ENCODE peak calls at places on chromosome X, in five cellular contexts. Q, M, H, T and E are unnamed samples. For H3K27me3, the result is how much of the 10 kb centered on the place peaks cover.

GRCh38 chrX:104707572-104707971 is 141.6 kb downstream of the IL1RAPL2 start:
- DNase-seq in H (no peak), T (no peak), M (peak), Q (no peak), E (no peak)

GRCh38 chrX:39975094-39975865 is 122.5 kb downstream of the BCOR start:
- DNase-seq in T (no peak), H (peak), Q (peak), M (peak), E (peak)

GRCh38 chrX:139889760-139890159 is 43.1 kb downstream of the ATP11C start:
- DNase-seq in T (no peak), H (no peak), Q (no peak), M (peak), E (no peak)

GRCh38 chrX:17374619-17375360 is at the start of gene NHS:
- DNase-seq in H (peak), T (no peak), M (peak), Q (peak), E (peak)

GRCh38 chrX:118974908-118975671 is 672 bp downstream of the LONRF3 start:
- DNase-seq in M (no peak), Q (peak), T (no peak), H (peak), E (peak)

GRCh38 chrX:121110536-121110935 is 63.1 kb downstream of the GLUD2 start:
- DNase-seq in Q (no peak), T (no peak), H (no peak), M (no peak), E (no peak)

GRCh38 chrX:74535211-74535621 is 79.2 kb downstream of the RLIM start:
- DNase-seq in H (no peak), Q (peak), T (no peak), M (peak), E (no peak)

GRCh38 chrX:50903387-50904027 is 7.0 kb upstream of the BMP15 start:
- DNase-seq in Q (peak), H (no peak), M (peak), T (no peak), E (peak)

GRCh38 chrX:23385242-23385641 is 50.6 kb downstream of the PTCHD1 start:
- DNase-seq in M (no peak), Q (no peak), T (no peak), H (no peak), E (no peak)

GRCh38 chrX:40009462-40009851 is 88.3 kb downstream of the BCOR start:
- DNase-seq in T (no peak), H (no peak), Q (no peak), M (no peak), E (no peak)

GRCh38 chrX:108216862-108217571 is 125.4 kb downstream of the ATG4A start:
- DNase-seq in H (no peak), T (no peak), Q (no peak), M (no peak), E (no peak)

GRCh38 chrX:50618788-50619558 is 148.3 kb upstream of the DGKK start:
- DNase-seq in M (peak), Q (no peak), H (no peak), T (no peak), E (no peak)

GRCh38 chrX:100798815-100799214 is 21.4 kb upstream of the CSTF2 start:
- DNase-seq in T (no peak), M (no peak), Q (no peak), H (no peak), E (no peak)

GRCh38 chrX:45699158-45699557 is 498.5 kb upstream of the DIPK2B start:
- DNase-seq in Q (no peak), M (no peak), H (no peak), T (no peak), E (no peak)

GRCh38 chrX:10110984-10111363 is 45.8 kb upstream of the CLCN4 start:
- DNase-seq in H (no peak), Q (no peak), M (no peak), T (no peak), E (no peak)

GRCh38 chrX:78643874-78644273 is 15.3 kb downstream of the RTL3 start:
- DNase-seq in M (no peak), H (no peak), Q (no peak), T (no peak), E (no peak)

GRCh38 chrX:49695276-49696180 is at the start of gene PAGE1:
- DNase-seq in H (no peak), Q (no peak), T (no peak), M (no peak), E (no peak)

GRCh38 chrX:11100281-11101035 is 10.7 kb upstream of the HCCS start:
- DNase-seq in H (peak), M (peak), Q (peak), T (no peak), E (peak)

GRCh38 chrX:143788265-143788664 is 67.7 kb upstream of the SPANXN2 start:
- DNase-seq in H (no peak), T (no peak), Q (peak), M (peak), E (no peak)

GRCh38 chrX:48700951-48701653 is 4.6 kb downstream of the SUV39H1 start:
- DNase-seq in Q (no peak), T (no peak), H (no peak), M (no peak), E (no peak)

GRCh38 chrX:140756948-140757347 is 47.4 kb downstream of the LINC00632 start:
- DNase-seq in T (no peak), Q (no peak), H (no peak), M (no peak), E (no peak)

GRCh38 chrX:101658661-101659477 is 781 bp downstream of the ARMCX2 start:
- DNase-seq in Q (peak), T (peak), H (peak), M (peak), E (no peak)

GRCh38 chrX:54248309-54248708 is 65.3 kb upstream of the FAM120C start:
- DNase-seq in Q (peak), M (peak), T (no peak), H (no peak), E (peak)

GRCh38 chrX:39464253-39464652 is 633.5 kb downstream of the BCOR start:
- DNase-seq in T (no peak), Q (no peak), H (no peak), M (no peak), E (no peak)

GRCh38 chrX:83845397-83845796 is 15.5 kb upstream of the CYLC1 start:
- DNase-seq in Q (peak), H (no peak), T (no peak), M (peak), E (peak)

GRCh38 chrX:106035064-106035463 is 3.5 kb downstream of the SERPINA7 start:
- DNase-seq in M (no peak), Q (no peak), H (no peak), T (no peak), E (no peak)

GRCh38 chrX:131045786-131046185 is 12.4 kb upstream of the ARHGAP36 start:
- DNase-seq in M (no peak), T (no peak), Q (no peak), H (no peak), E (no peak)

GRCh38 chrX:131040781-131041180 is 17.4 kb upstream of the ARHGAP36 start:
- DNase-seq in T (no peak), H (no peak), M (no peak), Q (no peak), E (no peak)

GRCh38 chrX:131046596-131046995 is 11.6 kb upstream of the ARHGAP36 start:
- DNase-seq in T (no peak), H (no peak), M (no peak), Q (no peak), E (no peak)

GRCh38 chrX:131041652-131042051 is 16.5 kb upstream of the ARHGAP36 start:
- DNase-seq in M (no peak), T (no peak), H (no peak), Q (no peak), E (no peak)
- H3K27me3 ChIP-seq in M (under half), T (under half), H (under half), Q (under half), E (under half)

GRCh38 chrX:153726286-153727107 is 1.8 kb downstream of the ABCD1 start:
- DNase-seq in T (no peak), H (peak), M (no peak), Q (peak), E (peak)

GRCh38 chrX:153728951-153729631 is 4.4 kb downstream of the ABCD1 start:
- DNase-seq in H (no peak), Q (no peak), T (no peak), M (no peak), E (no peak)

GRCh38 chrX:153725832-153726285 is 1.2 kb downstream of the ABCD1 start:
- DNase-seq in M (no peak), Q (no peak), H (no peak), T (no peak), E (no peak)

GRCh38 chrX:153727108-153727931 is 2.7 kb downstream of the ABCD1 start:
- DNase-seq in Q (no peak), H (peak), T (no peak), M (no peak), E (no peak)

GRCh38 chrX:153728095-153728494 is 3.4 kb downstream of the ABCD1 start:
- DNase-seq in M (no peak), T (no peak), Q (no peak), H (no peak), E (no peak)
- TF ChIP-seq CTCF in M (no peak), T (no peak), Q (no peak), H (no peak), E (no peak)

GRCh38 chrX:154123241-154124219 is 20.5 kb upstream of the OPN1LW start:
- DNase-seq in Q (peak), H (peak), M (peak), T (no peak), E (peak)
- H3K4me3 ChIP-seq in Q (no peak), H (no peak), M (no peak), T (no peak), E (no peak)

GRCh38 chrX:71638409-71638808 is 20.1 kb upstream of the CXCR3 start:
- DNase-seq in M (no peak), Q (no peak), H (no peak), T (no peak), E (no peak)

GRCh38 chrX:71634366-71634765 is 16.1 kb upstream of the CXCR3 start:
- DNase-seq in H (no peak), M (no peak), Q (no peak), T (no peak), E (no peak)

GRCh38 chrX:71637848-71638247 is 19.5 kb upstream of the CXCR3 start:
- DNase-seq in H (no peak), M (peak), Q (no peak), T (no peak), E (no peak)

GRCh38 chrX:71637253-71637618 is 18.9 kb upstream of the CXCR3 start:
- DNase-seq in T (no peak), H (no peak), M (peak), Q (no peak), E (no peak)

DNA sequence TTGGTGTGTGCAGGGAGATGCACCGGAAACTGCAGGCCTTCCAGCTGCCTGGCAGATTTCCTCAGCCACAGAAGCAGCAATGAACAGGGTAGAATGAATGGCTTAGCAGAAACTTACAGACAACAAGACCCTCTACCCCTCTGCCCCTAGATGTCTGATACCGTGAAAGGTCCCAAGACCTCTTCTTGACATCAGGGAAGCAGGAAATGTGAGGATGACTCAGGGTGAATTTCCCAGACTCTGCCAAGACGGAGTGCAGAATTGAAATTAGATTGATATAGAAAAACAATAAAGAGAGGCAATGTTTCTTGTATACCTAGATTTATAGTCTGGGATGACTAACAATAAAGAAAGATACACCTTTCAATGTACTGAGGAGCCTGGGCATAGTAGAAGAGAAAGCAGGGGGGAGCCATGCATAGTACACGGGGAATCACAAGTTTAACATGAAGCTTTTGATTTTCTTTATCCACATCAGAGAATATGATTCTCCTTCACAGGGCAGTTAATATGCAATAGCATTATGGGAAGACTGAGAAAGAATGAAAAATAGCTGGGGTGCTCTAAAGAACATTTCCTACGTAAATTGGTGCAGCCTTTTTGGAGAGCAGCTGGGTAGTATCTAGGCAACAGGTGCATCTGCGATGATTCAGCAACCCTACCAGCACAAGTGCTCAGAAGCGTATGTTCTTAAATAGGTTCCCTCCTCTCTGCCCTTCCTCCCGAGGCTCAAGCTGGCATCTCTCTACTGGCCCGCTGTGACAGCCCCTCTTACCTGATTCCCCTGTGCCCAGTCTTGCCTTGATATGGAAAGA is 18.3 kb upstream of the CXCR3 start:
- DNase-seq in Q (no peak), M (peak), T (no peak), H (no peak), E (no peak)
- H3K27me3 ChIP-seq in Q (under half), M (under half), T (under half), H (under half), E (under half)

GRCh38 chrX:15815779-15816452 is 25.6 kb downstream of the ZRSR2 start:
- DNase-seq in M (peak), H (no peak), T (no peak), Q (peak), E (no peak)
- TF ChIP-seq CTCF in M (peak), H (no peak), T (no peak), Q (peak), E (no peak)

DNA sequence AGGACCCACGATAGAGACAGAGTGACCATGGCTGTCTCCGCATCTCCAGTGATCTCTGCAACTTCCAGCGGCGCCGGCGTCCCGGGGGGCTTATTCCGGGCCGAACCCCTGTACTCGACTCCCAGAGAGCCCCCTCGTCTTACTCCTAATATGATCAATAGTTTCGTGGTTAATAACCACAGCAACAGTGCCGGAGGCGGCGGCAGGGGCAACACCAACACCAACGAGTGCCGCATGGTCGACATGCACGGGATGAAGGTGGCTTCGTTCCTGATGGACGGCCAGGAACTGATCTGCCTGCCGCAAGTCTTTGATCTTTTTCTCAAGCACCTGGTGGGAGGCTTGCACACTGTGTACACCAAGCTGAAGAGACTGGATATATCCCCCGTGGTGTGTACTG is 343 bp downstream of the DACH2 start:
- DNase-seq in H (no peak), M (no peak), Q (peak), T (no peak), E (no peak)
- H3K4me3 ChIP-seq in H (peak), M (peak), Q (peak), T (peak), E (no peak)

DNA sequence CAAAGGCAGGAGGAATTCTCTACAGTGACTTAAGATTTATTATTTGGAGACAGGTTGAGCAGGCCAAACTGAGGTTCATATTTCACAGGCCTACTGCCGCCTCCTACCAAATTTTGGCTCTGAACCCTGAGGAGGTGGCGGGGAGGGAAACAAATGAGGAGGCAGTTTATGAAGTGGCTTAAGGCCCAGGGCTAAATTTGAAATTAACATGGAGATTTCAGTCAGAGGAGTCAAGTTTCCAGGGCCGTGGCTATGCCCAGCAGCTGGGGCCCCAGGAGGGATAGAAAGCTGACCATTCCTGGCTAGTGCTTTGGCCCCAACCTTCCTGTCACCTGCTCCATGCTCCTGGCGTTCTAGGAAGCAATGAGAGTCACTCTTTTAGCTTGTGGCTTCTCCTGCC is 73.4 kb upstream of the ARHGAP36 start:
- DNase-seq in Q (no peak), M (no peak), H (no peak), T (no peak), E (no peak)
- H3K27me3 ChIP-seq in Q (under half), M (under half), H (under half), T (under half), E (under half)

DNA sequence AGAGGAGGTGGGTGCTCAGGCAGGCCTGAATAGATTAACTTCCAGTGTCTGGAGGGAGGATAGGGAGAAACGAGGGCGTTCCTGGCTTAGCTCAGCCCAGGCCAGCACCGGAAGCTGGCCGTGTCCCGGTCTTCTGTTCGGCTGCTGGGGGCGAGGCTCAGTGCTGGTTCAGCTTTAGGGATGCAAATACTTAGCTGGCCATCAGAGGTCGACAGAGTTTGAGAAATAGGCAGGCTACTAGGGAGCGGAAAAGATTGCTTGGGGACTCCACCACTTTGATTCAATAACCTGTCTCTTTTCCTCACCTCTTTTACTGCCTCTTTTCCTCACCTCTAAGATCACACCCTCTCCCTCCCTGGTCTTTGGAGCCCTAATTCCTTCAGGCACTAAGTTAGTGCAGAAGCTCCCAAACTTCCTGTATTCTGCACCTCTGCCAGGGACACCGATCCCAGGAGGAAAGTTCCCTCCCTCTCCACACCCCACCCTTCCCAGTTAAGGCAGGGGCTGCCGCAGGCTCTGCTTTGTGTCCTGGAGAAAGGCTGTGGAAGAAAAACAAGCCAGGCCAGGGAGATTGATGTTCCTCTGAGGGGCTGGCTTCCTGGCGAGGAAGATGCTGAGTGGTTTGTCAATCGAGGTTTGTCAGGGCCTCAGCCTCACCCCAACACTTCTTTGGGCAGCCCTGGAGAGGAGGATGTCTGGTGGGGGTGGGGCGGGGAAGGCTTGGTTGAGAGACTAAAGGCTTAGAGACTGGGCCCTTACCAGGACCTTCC is 6.0 kb upstream of the EFNB1 start:
- DNase-seq in H (no peak), T (no peak), Q (peak), M (no peak), E (no peak)
- TF ChIP-seq CTCF in H (peak), T (peak), Q (peak), M (peak), E (peak)

GRCh38 chrX:111035991-111036390 is 60.0 kb upstream of the PAK3 start:
- DNase-seq in T (no peak), Q (no peak), H (no peak), M (no peak), E (no peak)

GRCh38 chrX:111041018-111041462 is 55.0 kb upstream of the PAK3 start:
- DNase-seq in Q (peak), H (no peak), M (peak), T (no peak), E (no peak)

GRCh38 chrX:111035256-111035655 is 60.7 kb upstream of the PAK3 start:
- DNase-seq in T (no peak), H (no peak), M (no peak), Q (no peak), E (no peak)

GRCh38 chrX:111039606-111040005 is 56.4 kb upstream of the PAK3 start:
- DNase-seq in Q (no peak), H (no peak), M (peak), T (no peak), E (no peak)

DNA sequence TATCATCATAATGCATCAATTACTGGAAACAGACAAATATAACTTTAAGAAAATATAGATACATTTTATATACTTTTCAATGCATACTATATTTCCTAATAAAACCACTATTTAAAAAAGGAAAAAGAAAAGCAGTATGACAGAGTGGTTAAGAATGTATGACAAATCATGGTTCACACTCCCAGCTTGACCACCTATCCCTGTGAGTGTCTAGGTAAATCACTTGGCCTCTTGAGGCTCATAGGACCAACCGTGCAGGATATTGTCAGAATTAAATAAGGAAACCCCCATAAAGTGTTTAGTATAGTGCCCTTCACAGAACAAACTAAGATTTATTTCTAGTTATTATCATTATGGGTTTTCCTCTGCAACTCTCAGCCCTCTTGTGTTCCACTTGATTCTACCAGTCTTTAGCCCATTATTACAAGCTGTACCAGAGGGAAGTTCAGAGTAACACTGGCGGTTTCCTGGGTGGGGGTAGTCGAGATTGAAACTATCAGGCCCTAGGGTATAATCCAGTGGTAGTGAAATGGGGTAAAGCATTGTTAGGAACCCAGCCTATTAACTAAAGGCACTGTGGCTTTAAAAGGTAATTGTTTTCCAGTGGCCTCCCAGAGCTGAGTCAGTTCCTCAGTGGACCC is 55.5 kb upstream of the PAK3 start:
- DNase-seq in M (peak), Q (no peak), T (no peak), H (no peak), E (no peak)
- H3K4me3 ChIP-seq in M (no peak), Q (no peak), T (no peak), H (no peak), E (no peak)